ENCODE peak calls at places on chromosome 20, in ten cellular contexts. R is progenitor cell of endocrine pancreas, L is psoas muscle, N is spleen, Z is transverse colon, U is heart right ventricle, P is cardiac muscle cell, G is Caco-2, I is HFFc6, H is hepatocyte. K is an unnamed sample.

GRCh38 chr20:742156-742555 is 26.1 kb downstream of the SLC52A3 start:
- DNase-seq in R (no peak), L (no peak), N (no peak), Z (no peak), U (no peak), P (no peak), G (no peak), I (no peak), H (no peak), K (no peak)

GRCh38 chr20:57503035-57503658 is 21.8 kb downstream of the CTCFL start:
- DNase-seq in R (no peak), L (no peak), N (no peak), Z (no peak), U (no peak), P (no peak), G (no peak), I (no peak), H (no peak), K (no peak)

GRCh38 chr20:41480054-41480770 is 113.6 kb upstream of the EMILIN3 start:
- DNase-seq in R (no peak), L (no peak), N (no peak), Z (no peak), U (no peak), P (peak), G (no peak), I (no peak), H (no peak), K (no peak)

GRCh38 chr20:46690219-46691111 is 1.2 kb upstream of the TP53RK start:
- DNase-seq in R (no peak), L (no peak), N (no peak), Z (no peak), U (no peak), P (no peak), G (no peak), I (no peak), H (no peak), K (no peak)

GRCh38 chr20:61520761-61521460 is 268.9 kb downstream of the CDH4 start:
- DNase-seq in R (no peak), L (no peak), N (peak), Z (no peak), U (no peak), P (no peak), G (no peak), I (peak), H (no peak), K (no peak)

GRCh38 chr20:25233016-25233772 is 14.7 kb upstream of the PYGB start:
- DNase-seq in R (no peak), L (no peak), N (no peak), Z (peak), U (peak), P (no peak), G (peak), I (peak), H (peak), K (no peak)

GRCh38 chr20:9021216-9021615 is 47.7 kb upstream of the PLCB4 start:
- DNase-seq in R (no peak), L (no peak), N (no peak), Z (no peak), U (no peak), P (no peak), G (no peak), I (no peak), H (no peak), K (no peak)

GRCh38 chr20:46979603-46980241 is 85.1 kb downstream of the EYA2 start:
- DNase-seq in R (no peak), L (no peak), N (no peak), Z (no peak), U (no peak), P (no peak), G (no peak), I (no peak), H (no peak), K (no peak)

GRCh38 chr20:32007787-32008616 is 2.2 kb upstream of the CCM2L start:
- DNase-seq in R (no peak), L (peak), N (peak), Z (no peak), U (peak), P (no peak), G (no peak), I (no peak), H (no peak), K (no peak)

GRCh38 chr20:50659975-50660670 is 31.2 kb downstream of the RIPOR3 start:
- DNase-seq in R (no peak), L (no peak), N (no peak), Z (no peak), U (no peak), P (no peak), G (no peak), I (no peak), H (no peak), K (no peak)

GRCh38 chr20:8809107-8809953 is 259.6 kb upstream of the PLCB4 start:
- DNase-seq in R (no peak), L (no peak), N (no peak), Z (no peak), U (no peak), P (no peak), G (no peak), I (no peak), H (no peak), K (no peak)

GRCh38 chr20:30611239-30611984 is 646.1 kb upstream of the DEFB115 start:
- DNase-seq in R (no peak), L (no peak), N (no peak), Z (no peak), U (no peak), P (no peak), G (no peak), I (no peak), H (no peak), K (no peak)

GRCh38 chr20:47454298-47455132 is 47.2 kb upstream of the NCOA3 start:
- DNase-seq in R (no peak), L (no peak), N (no peak), Z (no peak), U (no peak), P (no peak), G (peak), I (no peak), H (no peak), K (no peak)

GRCh38 chr20:9409981-9410380 is 104.4 kb upstream of the LAMP5 start:
- DNase-seq in R (no peak), L (no peak), N (no peak), Z (no peak), U (no peak), P (no peak), G (no peak), I (peak), H (no peak), K (no peak)

GRCh38 chr20:35277531-35278395 is at the start of gene MMP24OS:
- DNase-seq in R (peak), L (peak), N (peak), Z (peak), U (peak), P (peak), G (peak), I (peak), H (peak), K (peak)
- TF ChIP-seq CTCF in R (no peak), L (no peak), N (peak), Z (peak), U (no peak), P (no peak), G (peak), I (peak), H (peak), K (peak)

DNA sequence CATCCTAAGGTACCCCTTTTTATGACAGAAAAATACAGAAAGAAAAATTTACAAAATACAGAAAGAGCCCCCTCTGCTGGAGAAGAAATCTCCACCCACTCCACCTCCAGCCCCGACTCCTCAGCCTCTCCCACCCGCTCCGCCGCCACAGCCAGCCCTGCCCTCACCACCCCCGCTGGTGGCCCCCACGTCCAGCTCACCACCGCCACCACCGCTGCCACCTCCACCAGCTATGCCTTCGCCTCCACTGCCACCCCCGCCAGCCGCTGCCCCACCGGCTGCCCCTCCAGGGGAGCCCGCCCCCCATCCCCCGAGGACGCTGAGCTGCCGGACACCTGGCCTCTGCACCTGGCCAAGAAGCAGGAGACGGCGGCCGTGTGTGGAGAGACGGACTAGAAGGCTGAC is 17.7 kb downstream of the WFDC2 start:
- DNase-seq in R (no peak), L (no peak), N (no peak), Z (no peak), U (no peak), P (peak), G (peak), I (no peak), H (no peak), K (no peak)
- TF ChIP-seq CTCF in R (peak), L (no peak), N (peak), Z (no peak), U (no peak), P (peak), G (peak), I (peak), H (peak), K (no peak)

GRCh38 chr20:20051767-20052073 is 546 bp downstream of the CRNKL1 start:
- DNase-seq in R (no peak), L (no peak), N (no peak), Z (no peak), U (no peak), P (no peak), G (no peak), I (no peak), H (no peak), K (no peak)

GRCh38 chr20:20052074-20052970 is at the start of the genes CFAP61 and CRNKL1:
- DNase-seq in R (peak), L (peak), N (peak), Z (peak), U (peak), P (peak), G (peak), I (peak), H (peak), K (peak)
- TF ChIP-seq CTCF in R (peak), L (no peak), N (peak), Z (peak), U (peak), P (no peak), G (no peak), I (peak), H (no peak), K (no peak)

DNA sequence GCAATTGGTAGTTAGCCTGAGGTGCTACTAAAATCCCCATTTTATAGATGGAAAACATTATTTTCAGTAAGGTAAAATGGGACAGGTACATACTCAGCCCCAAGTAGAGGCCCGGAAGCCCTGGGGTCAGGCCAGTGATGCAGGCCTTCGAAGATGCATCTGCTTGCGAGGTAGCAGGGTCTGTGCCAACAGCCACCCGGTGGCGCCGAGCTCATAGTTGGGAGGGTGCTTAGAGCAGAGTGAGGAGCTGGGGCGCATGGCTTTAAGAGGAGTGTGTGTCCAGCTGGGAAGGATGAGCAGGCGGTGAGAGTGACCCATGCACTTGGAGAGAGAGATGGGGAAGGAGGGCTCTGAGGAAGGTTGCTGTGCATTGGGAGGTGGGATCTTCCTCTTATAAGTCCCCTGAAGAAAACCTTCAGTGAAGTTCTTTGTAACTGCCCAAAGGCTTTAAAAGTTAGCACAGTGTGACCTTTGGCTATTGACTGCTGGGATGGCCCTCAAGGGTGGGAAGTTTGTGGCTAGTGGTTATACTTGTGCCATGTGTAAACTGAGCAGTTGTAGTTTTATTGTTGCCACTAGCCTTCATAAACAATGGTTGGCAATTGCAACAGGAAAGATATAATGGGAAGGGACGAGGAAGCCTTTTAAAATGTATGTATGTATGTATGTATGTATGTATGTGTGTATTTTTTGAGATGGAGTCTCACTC is 71.1 kb downstream of the TOX2 start:
- DNase-seq in R (no peak), L (no peak), N (no peak), Z (peak), U (no peak), P (no peak), G (no peak), I (no peak), H (no peak), K (no peak)
- TF ChIP-seq CTCF in R (no peak), L (no peak), N (no peak), Z (no peak), U (no peak), P (no peak), G (no peak), I (no peak), H (no peak), K (no peak)

GRCh38 chr20:37007898-37008649 is 56.6 kb upstream of the SAMHD1 start:
- DNase-seq in R (no peak), L (no peak), N (no peak), Z (no peak), U (no peak), P (peak), G (peak), I (peak), H (peak), K (no peak)
- TF ChIP-seq CTCF in R (no peak), L (no peak), N (peak), Z (peak), U (no peak), P (peak), G (peak), I (peak), H (peak), K (peak)

GRCh38 chr20:59032713-59033059 is 551 bp upstream of the ATP5F1E start:
- DNase-seq in R (no peak), L (no peak), N (no peak), Z (no peak), U (no peak), P (no peak), G (no peak), I (peak), H (peak), K (no peak)
- TF ChIP-seq CTCF in R (peak), L (peak), N (no peak), Z (peak), U (no peak), P (peak), G (no peak), I (no peak), H (peak), K (no peak)

DNA sequence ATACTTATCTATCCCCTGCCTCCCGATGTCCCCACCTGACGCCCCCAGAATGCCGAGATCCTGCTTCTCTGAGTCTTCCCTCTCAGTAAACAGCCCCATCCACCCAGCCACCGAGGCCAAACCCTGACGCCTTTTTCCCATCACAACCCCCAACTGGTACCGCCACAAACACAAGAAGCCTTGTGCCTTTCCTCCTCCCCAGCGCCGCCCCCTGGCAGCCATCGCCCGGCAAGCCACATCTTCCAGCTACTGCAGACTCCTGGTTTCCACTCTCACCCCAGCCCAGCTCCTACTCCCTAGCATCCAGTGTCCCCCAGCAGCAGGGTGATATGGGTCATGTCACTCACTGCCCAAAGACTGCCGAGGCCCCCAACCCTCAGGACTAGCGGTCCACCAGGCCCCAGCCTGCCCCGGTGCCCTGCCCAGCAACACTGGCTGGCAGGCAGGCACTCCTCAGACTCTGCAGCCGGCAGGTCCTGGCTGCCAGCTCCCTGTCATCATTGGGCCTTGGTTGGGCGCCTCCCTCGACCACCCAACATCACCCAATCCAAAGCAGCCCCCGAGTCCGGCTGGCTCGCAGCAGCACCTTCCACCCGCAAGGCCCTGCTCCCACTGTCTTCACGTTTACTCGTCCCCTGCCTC is 11.2 kb downstream of the TCFL5 start:
- DNase-seq in R (no peak), L (no peak), N (no peak), Z (no peak), U (no peak), P (no peak), G (no peak), I (no peak), H (no peak), K (no peak)
- TF ChIP-seq CTCF in R (no peak), L (no peak), N (no peak), Z (no peak), U (no peak), P (no peak), G (no peak), I (no peak), H (no peak), K (no peak)

DNA sequence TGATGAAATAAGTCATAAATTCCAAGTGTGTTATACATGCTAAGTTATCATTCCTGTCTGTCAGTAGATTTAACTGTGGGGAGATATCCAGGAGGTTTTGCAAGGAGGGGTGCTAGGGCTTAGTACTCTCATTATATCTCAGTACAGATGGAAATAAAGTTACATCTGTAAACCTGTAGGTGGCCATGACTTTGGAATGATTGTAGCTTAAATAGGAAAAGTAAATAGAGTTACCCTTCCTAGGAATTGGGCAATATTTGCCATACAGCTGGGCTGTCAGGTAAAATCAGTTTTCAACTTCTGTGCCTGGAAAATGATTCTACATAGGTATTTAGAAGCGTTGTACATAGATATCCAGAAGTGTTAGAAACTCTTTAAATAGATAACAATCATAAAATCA is 19.8 kb upstream of the TGM3 start:
- DNase-seq in R (no peak), L (no peak), N (no peak), Z (no peak), U (no peak), P (no peak), G (peak), I (no peak), H (peak), K (no peak)
- TF ChIP-seq CTCF in R (peak), L (no peak), N (no peak), Z (no peak), U (no peak), P (no peak), G (peak), I (peak), H (no peak), K (no peak)

GRCh38 chr20:10960416-10960815 is 286.6 kb upstream of the JAG1 start:
- DNase-seq in R (no peak), L (no peak), N (no peak), Z (no peak), U (no peak), P (no peak), G (no peak), I (no peak), H (no peak), K (no peak)

GRCh38 chr20:10958279-10958678 is 284.5 kb upstream of the JAG1 start:
- DNase-seq in R (no peak), L (no peak), N (no peak), Z (no peak), U (no peak), P (no peak), G (no peak), I (no peak), H (no peak), K (no peak)

GRCh38 chr20:10963717-10964266 is 290.0 kb upstream of the JAG1 start:
- DNase-seq in R (no peak), L (no peak), N (no peak), Z (no peak), U (peak), P (no peak), G (no peak), I (no peak), H (no peak), K (no peak)

GRCh38 chr20:10962937-10963336 is 289.1 kb upstream of the JAG1 start:
- DNase-seq in R (no peak), L (no peak), N (no peak), Z (no peak), U (no peak), P (no peak), G (no peak), I (no peak), H (no peak), K (no peak)

GRCh38 chr20:10961651-10962288 is 288.0 kb upstream of the JAG1 start:
- DNase-seq in R (no peak), L (no peak), N (no peak), Z (no peak), U (no peak), P (no peak), G (no peak), I (no peak), H (no peak), K (no peak)
- TF ChIP-seq CTCF in R (no peak), L (no peak), N (no peak), Z (peak), U (no peak), P (no peak), G (no peak), I (no peak), H (no peak), K (no peak)

DNA sequence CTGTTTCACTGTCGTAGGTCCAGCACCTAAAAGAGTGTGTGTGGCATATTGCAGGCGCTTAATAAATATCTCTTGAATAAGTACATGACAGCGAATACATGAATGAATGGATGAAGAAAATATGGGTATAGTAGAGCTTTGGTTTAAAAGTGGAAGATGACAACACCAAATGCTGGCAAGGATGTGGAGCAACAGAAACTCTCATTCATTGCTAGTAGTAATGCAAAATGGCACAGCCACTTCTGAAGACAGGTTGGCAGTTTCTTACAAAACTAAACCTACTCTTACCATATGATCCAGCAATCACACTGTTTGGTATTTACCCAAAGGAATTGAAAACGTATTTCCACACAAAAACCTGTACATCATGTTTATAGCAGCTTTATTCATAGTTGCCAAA is 36.3 kb upstream of the ARFGEF2 start:
- DNase-seq in R (no peak), L (no peak), N (no peak), Z (no peak), U (no peak), P (no peak), G (no peak), I (no peak), H (no peak), K (no peak)
- TF ChIP-seq CTCF in R (no peak), L (no peak), N (no peak), Z (no peak), U (no peak), P (no peak), G (no peak), I (no peak), H (no peak), K (no peak)

K was measured in D721Med.